ENCODE peak calls at places on chromosome 12, in five cellular contexts. F is sigmoid colon; K is stimulated activated CD4-positive, alpha-beta T cell treated with anti-CD3 and anti-CD28 coated beads, Interleukin-1b, Interleukin-23, amount 100 ng/mL, for 24 hours; W is non-pigmented ciliary epithelial cell; V is thoracic aorta. T is an unnamed sample.
A peak's percentile ranks its signal among the peaks of the same experiment; 100 is the strongest.

GRCh38 chr12:52870361-52871290 is 21.8 kb upstream of the KRT78 start:
- DNase-seq in F (peak; percentile 63), K (peak; percentile 69), W (no peak), V (no peak), T (peak; percentile 94)

GRCh38 chr12:49967042-49967776 is 5.5 kb downstream of the AQP5 start:
- DNase-seq in F (peak; percentile 96), K (peak; percentile 92), W (peak; percentile 15), V (peak; percentile 66), T (peak; percentile 97)

GRCh38 chr12:97131220-97131981 is 224.3 kb downstream of the NEDD1 start:
- DNase-seq in F (no peak), K (no peak), W (no peak), V (no peak), T (no peak)

GRCh38 chr12:32107376-32108267 is 975 bp downstream of the BICD1 start:
- DNase-seq in F (no peak), K (peak; percentile 11), W (no peak), V (peak; percentile 8), T (no peak)

GRCh38 chr12:48768147-48768546 is 20.7 kb downstream of the ADCY6 start:
- DNase-seq in F (no peak), K (no peak), W (no peak), V (no peak), T (no peak)

GRCh38 chr12:84822541-84822940 is 90.1 kb downstream of the SLC6A15 start:
- DNase-seq in F (no peak), K (no peak), W (peak; percentile 59), V (no peak), T (no peak)

GRCh38 chr12:56337753-56338221 is 897 bp upstream of the IL23A start:
- DNase-seq in F (no peak), K (no peak), W (no peak), V (no peak), T (no peak)

GRCh38 chr12:128969480-128970055 is 116.3 kb downstream of the GLT1D1 start:
- DNase-seq in F (no peak), K (no peak), W (no peak), V (no peak), T (no peak)

GRCh38 chr12:91327136-91327535 is 144.5 kb upstream of the DCN start:
- DNase-seq in F (no peak), K (no peak), W (no peak), V (no peak), T (no peak)

GRCh38 chr12:101793401-101793800 is 37.4 kb downstream of the GNPTAB start:
- DNase-seq in F (no peak), K (no peak), W (peak; percentile 80), V (no peak), T (no peak)

GRCh38 chr12:46372131-46372851 is at the start of gene SLC38A2:
- DNase-seq in F (peak; percentile 99), K (peak; percentile 96), W (no peak), V (peak; percentile 88), T (peak; percentile 84)

GRCh38 chr12:93972411-93973208 is 175.8 kb upstream of the PLXNC1 start:
- DNase-seq in F (no peak), K (no peak), W (peak; percentile 46), V (no peak), T (no peak)

GRCh38 chr12:53063708-53064612 is 14.1 kb downstream of the TNS2 start:
- DNase-seq in F (peak; percentile 92), K (no peak), W (no peak), V (no peak), T (no peak)

GRCh38 chr12:116556964-116557706 is 2.0 kb upstream of the MAP1LC3B2 start:
- DNase-seq in F (no peak), K (no peak), W (no peak), V (no peak), T (no peak)

GRCh38 chr12:4151362-4152121 is 122.0 kb upstream of the CCND2 start:
- DNase-seq in F (no peak), K (no peak), W (no peak), V (no peak), T (no peak)

GRCh38 chr12:52139579-52140062 is 52.2 kb downstream of the KRT80 start:
- DNase-seq in F (no peak), K (no peak), W (no peak), V (no peak), T (peak; percentile 90)

GRCh38 chr12:55715833-55716581 is at the start of gene BLOC1S1:
- DNase-seq in F (peak; percentile 98), K (peak; percentile 93), W (no peak), V (peak; percentile 75), T (peak; percentile 91)

GRCh38 chr12:72570601-72571000 is 298.4 kb downstream of the TRHDE start:
- DNase-seq in F (no peak), K (no peak), W (no peak), V (no peak), T (no peak)

GRCh38 chr12:128276542-128276941 is 9.6 kb downstream of the TMEM132C start:
- DNase-seq in F (no peak), K (no peak), W (no peak), V (no peak), T (no peak)

GRCh38 chr12:124520258-124520657 is 47.2 kb downstream of the NCOR2 start:
- DNase-seq in F (no peak), K (no peak), W (no peak), V (peak; percentile 53), T (no peak)

GRCh38 chr12:7351177-7351576 is 47.3 kb downstream of the ACSM4 start:
- DNase-seq in F (no peak), K (no peak), W (no peak), V (no peak), T (no peak)

GRCh38 chr12:9364224-9365176 is 156.3 kb upstream of the PZP start:
- DNase-seq in F (no peak), K (peak; percentile 21), W (peak; percentile 48), V (no peak), T (no peak)

GRCh38 chr12:124059752-124060151 is 86.7 kb downstream of the ZNF664 start:
- DNase-seq in F (no peak), K (no peak), W (no peak), V (no peak), T (no peak)

GRCh38 chr12:116820077-116820656 is 61.1 kb downstream of the HRK start:
- DNase-seq in F (no peak), K (no peak), W (no peak), V (no peak), T (no peak)

GRCh38 chr12:120468271-120468845 is 1.2 kb downstream of the SRSF9 start:
- DNase-seq in F (peak; percentile 68), K (no peak), W (no peak), V (no peak), T (no peak)

GRCh38 chr12:7989827-7990491 is 42.6 kb upstream of the FOXJ2 start:
- DNase-seq in F (no peak), K (peak; percentile 18), W (no peak), V (peak; percentile 25), T (no peak)

GRCh38 chr12:40055227-40055579 is 50.7 kb downstream of the SLC2A13 start:
- DNase-seq in F (no peak), K (no peak), W (no peak), V (no peak), T (no peak)

GRCh38 chr12:128266559-128267245 is at the start of gene TMEM132C:
- DNase-seq in F (no peak), K (no peak), W (no peak), V (no peak), T (no peak)

GRCh38 chr12:49442915-49443314 is 75.7 kb downstream of the SPATS2 start:
- DNase-seq in F (no peak), K (no peak), W (no peak), V (no peak), T (no peak)

GRCh38 chr12:44696542-44696941 is 179.6 kb downstream of the NELL2 start:
- DNase-seq in F (no peak), K (no peak), W (peak; percentile 4), V (no peak), T (no peak)

GRCh38 chr12:126883737-126884136 is 1383.2 kb upstream of the TMEM132C start:
- DNase-seq in F (no peak), K (no peak), W (no peak), V (no peak), T (no peak)

GRCh38 chr12:113135178-113136127 is at the start of gene RASAL1:
- DNase-seq in F (no peak), K (peak; percentile 70), W (no peak), V (no peak), T (peak; percentile 90)

GRCh38 chr12:34604631-34605509 is 582.6 kb downstream of the ALG10 start:
- DNase-seq in F (peak; percentile 52), K (no peak), W (no peak), V (no peak), T (no peak)

GRCh38 chr12:34294137-34294536 is 271.8 kb downstream of the ALG10 start:
- DNase-seq in F (no peak), K (no peak), W (no peak), V (no peak), T (no peak)

T was measured in 8988T.